ENCODE peak calls at places on chromosome 20, in nine cellular contexts. One of them, this sample, is unnamed.

GRCh38 chr20:34709044-34709835 is 5.1 kb downstream of the TP53INP2 start:
- DNase-seq in fibroblast of pulmonary artery: peak; percentile 75
- DNase-seq in cardiac muscle cell: peak; percentile 86
- DNase-seq in fibroblast of the aortic adventitia: peak; percentile 52
- DNase-seq in body of pancreas: peak; percentile 84
- DNase-seq in choroid plexus epithelial cell: peak; percentile 75
- DNase-seq in Karpas-422: peak; percentile 94
- DNase-seq in mesenchymal stem cell: peak; percentile 86
- DNase-seq in neural progenitor cell: peak; percentile 89
- DNase-seq in this sample: no peak

GRCh38 chr20:57802877-57803717 is 93.3 kb upstream of the PMEPA1 start:
- DNase-seq in fibroblast of pulmonary artery: no peak
- DNase-seq in cardiac muscle cell: no peak
- DNase-seq in fibroblast of the aortic adventitia: no peak
- DNase-seq in body of pancreas: no peak
- DNase-seq in choroid plexus epithelial cell: peak; percentile 6
- DNase-seq in Karpas-422: no peak
- DNase-seq in mesenchymal stem cell: no peak
- DNase-seq in neural progenitor cell: no peak
- DNase-seq in this sample: no peak

GRCh38 chr20:48098866-48099265 is 313.6 kb upstream of the SULF2 start:
- DNase-seq in fibroblast of pulmonary artery: peak; percentile 50
- DNase-seq in cardiac muscle cell: peak; percentile 53
- DNase-seq in fibroblast of the aortic adventitia: no peak
- DNase-seq in body of pancreas: no peak
- DNase-seq in choroid plexus epithelial cell: peak; percentile 28
- DNase-seq in Karpas-422: peak; percentile 26
- DNase-seq in mesenchymal stem cell: peak; percentile 60
- DNase-seq in neural progenitor cell: no peak
- DNase-seq in this sample: no peak

GRCh38 chr20:208937-209566 is 18.0 kb upstream of the DEFB129 start:
- DNase-seq in fibroblast of pulmonary artery: peak; percentile 83
- DNase-seq in cardiac muscle cell: peak; percentile 81
- DNase-seq in fibroblast of the aortic adventitia: peak; percentile 80
- DNase-seq in body of pancreas: no peak
- DNase-seq in choroid plexus epithelial cell: peak; percentile 88
- DNase-seq in Karpas-422: peak; percentile 74
- DNase-seq in mesenchymal stem cell: peak; percentile 83
- DNase-seq in neural progenitor cell: peak; percentile 53
- DNase-seq in this sample: peak; percentile 63

GRCh38 chr20:54368578-54368977 is 106.8 kb upstream of the DOK5 start:
- DNase-seq in fibroblast of pulmonary artery: peak; percentile 10
- DNase-seq in cardiac muscle cell: peak; percentile 25
- DNase-seq in fibroblast of the aortic adventitia: peak; percentile 24
- DNase-seq in body of pancreas: no peak
- DNase-seq in choroid plexus epithelial cell: peak; percentile 5
- DNase-seq in Karpas-422: no peak
- DNase-seq in mesenchymal stem cell: no peak
- DNase-seq in neural progenitor cell: no peak
- DNase-seq in this sample: no peak

GRCh38 chr20:21820688-21821087 is 115.2 kb downstream of the PAX1 start:
- DNase-seq in fibroblast of pulmonary artery: no peak
- DNase-seq in cardiac muscle cell: no peak
- DNase-seq in fibroblast of the aortic adventitia: no peak
- DNase-seq in body of pancreas: no peak
- DNase-seq in choroid plexus epithelial cell: no peak
- DNase-seq in Karpas-422: no peak
- DNase-seq in mesenchymal stem cell: no peak
- DNase-seq in neural progenitor cell: no peak
- DNase-seq in this sample: no peak

GRCh38 chr20:36315545-36316351 is 9.6 kb downstream of the DLGAP4 start:
- DNase-seq in fibroblast of pulmonary artery: no peak
- DNase-seq in cardiac muscle cell: no peak
- DNase-seq in fibroblast of the aortic adventitia: no peak
- DNase-seq in body of pancreas: no peak
- DNase-seq in choroid plexus epithelial cell: no peak
- DNase-seq in Karpas-422: no peak
- DNase-seq in mesenchymal stem cell: no peak
- DNase-seq in neural progenitor cell: no peak
- DNase-seq in this sample: no peak

GRCh38 chr20:23152902-23153301 is 66.8 kb upstream of the CD93 start:
- DNase-seq in fibroblast of pulmonary artery: no peak
- DNase-seq in cardiac muscle cell: no peak
- DNase-seq in fibroblast of the aortic adventitia: no peak
- DNase-seq in body of pancreas: no peak
- DNase-seq in choroid plexus epithelial cell: no peak
- DNase-seq in Karpas-422: no peak
- DNase-seq in mesenchymal stem cell: no peak
- DNase-seq in neural progenitor cell: no peak
- DNase-seq in this sample: no peak

GRCh38 chr20:56833427-56833826 is 204.3 kb downstream of the TFAP2C start:
- DNase-seq in fibroblast of pulmonary artery: no peak
- DNase-seq in cardiac muscle cell: no peak
- DNase-seq in fibroblast of the aortic adventitia: no peak
- DNase-seq in body of pancreas: no peak
- DNase-seq in choroid plexus epithelial cell: no peak
- DNase-seq in Karpas-422: no peak
- DNase-seq in mesenchymal stem cell: no peak
- DNase-seq in neural progenitor cell: no peak
- DNase-seq in this sample: no peak

GRCh38 chr20:25549172-25549865 is 36.0 kb downstream of the NINL start:
- DNase-seq in fibroblast of pulmonary artery: no peak
- DNase-seq in cardiac muscle cell: no peak
- DNase-seq in fibroblast of the aortic adventitia: peak; percentile 19
- DNase-seq in body of pancreas: no peak
- DNase-seq in choroid plexus epithelial cell: no peak
- DNase-seq in Karpas-422: no peak
- DNase-seq in mesenchymal stem cell: no peak
- DNase-seq in neural progenitor cell: no peak
- DNase-seq in this sample: no peak

GRCh38 chr20:42846784-42847490 is 342.8 kb downstream of the PTPRT start:
- DNase-seq in fibroblast of pulmonary artery: no peak
- DNase-seq in cardiac muscle cell: no peak
- DNase-seq in fibroblast of the aortic adventitia: no peak
- DNase-seq in body of pancreas: no peak
- DNase-seq in choroid plexus epithelial cell: no peak
- DNase-seq in Karpas-422: no peak
- DNase-seq in mesenchymal stem cell: no peak
- DNase-seq in neural progenitor cell: no peak
- DNase-seq in this sample: no peak

GRCh38 chr20:25863536-25864325 is 167.1 kb upstream of the ZNF337 start:
- DNase-seq in fibroblast of pulmonary artery: peak; percentile 8
- DNase-seq in cardiac muscle cell: peak; percentile 26
- DNase-seq in fibroblast of the aortic adventitia: no peak
- DNase-seq in body of pancreas: no peak
- DNase-seq in choroid plexus epithelial cell: peak; percentile 13
- DNase-seq in Karpas-422: peak; percentile 42
- DNase-seq in mesenchymal stem cell: no peak
- DNase-seq in neural progenitor cell: peak; percentile 45
- DNase-seq in this sample: no peak

GRCh38 chr20:14992961-14993360 is 655.5 kb upstream of the FLRT3 start:
- DNase-seq in fibroblast of pulmonary artery: peak; percentile 11
- DNase-seq in cardiac muscle cell: no peak
- DNase-seq in fibroblast of the aortic adventitia: peak; percentile 9
- DNase-seq in body of pancreas: no peak
- DNase-seq in choroid plexus epithelial cell: peak; percentile 59
- DNase-seq in Karpas-422: no peak
- DNase-seq in mesenchymal stem cell: no peak
- DNase-seq in neural progenitor cell: no peak
- DNase-seq in this sample: no peak

GRCh38 chr20:61146006-61146405 is 106.1 kb upstream of the CDH4 start:
- DNase-seq in fibroblast of pulmonary artery: no peak
- DNase-seq in cardiac muscle cell: no peak
- DNase-seq in fibroblast of the aortic adventitia: no peak
- DNase-seq in body of pancreas: no peak
- DNase-seq in choroid plexus epithelial cell: peak; percentile 6
- DNase-seq in Karpas-422: no peak
- DNase-seq in mesenchymal stem cell: no peak
- DNase-seq in neural progenitor cell: no peak
- DNase-seq in this sample: no peak
- H3K4me3 ChIP-seq in fibroblast of pulmonary artery: no peak overlapping the region
- H3K4me3 ChIP-seq in cardiac muscle cell: no peak overlapping the region
- H3K4me3 ChIP-seq in fibroblast of the aortic adventitia: no peak overlapping the region
- H3K4me3 ChIP-seq in body of pancreas: no peak overlapping the region
- H3K4me3 ChIP-seq in choroid plexus epithelial cell: no peak overlapping the region
- H3K4me3 ChIP-seq in Karpas-422: no peak overlapping the region
- H3K4me3 ChIP-seq in mesenchymal stem cell: no peak overlapping the region
- H3K4me3 ChIP-seq in neural progenitor cell: no peak overlapping the region
- H3K4me3 ChIP-seq in this sample: no peak overlapping the region

DNA sequence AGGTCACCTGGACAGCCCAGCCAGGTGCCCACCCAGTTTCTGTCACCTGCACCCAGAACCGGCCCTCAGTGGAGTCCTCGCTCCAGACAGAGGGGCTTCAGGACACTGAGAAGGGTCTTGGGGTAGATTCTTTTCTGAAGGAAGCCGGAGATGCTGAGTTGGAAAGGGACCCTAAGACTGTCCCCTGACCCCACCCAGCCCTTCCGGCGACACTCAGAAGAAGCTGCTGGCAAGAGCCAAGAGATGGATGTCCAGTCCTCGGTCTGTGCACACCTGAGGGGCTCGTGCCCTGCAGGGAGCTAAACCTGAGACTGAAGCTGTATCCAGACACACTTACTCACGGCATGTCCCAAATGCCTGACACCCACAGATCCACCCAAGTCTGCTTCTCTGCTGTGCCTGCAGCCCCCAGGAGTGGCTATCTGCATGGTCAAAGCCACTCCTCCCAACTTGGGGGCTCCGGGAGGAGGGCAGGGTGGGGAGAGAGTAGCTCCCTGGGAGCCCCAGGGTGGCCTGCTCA is 20.2 kb downstream of the NTSR1 start:
- DNase-seq in fibroblast of pulmonary artery: no peak
- DNase-seq in cardiac muscle cell: no peak
- DNase-seq in fibroblast of the aortic adventitia: no peak
- DNase-seq in body of pancreas: no peak
- DNase-seq in choroid plexus epithelial cell: no peak
- DNase-seq in Karpas-422: no peak
- DNase-seq in mesenchymal stem cell: no peak
- DNase-seq in neural progenitor cell: no peak
- DNase-seq in this sample: no peak
- H3K4me3 ChIP-seq in fibroblast of pulmonary artery: no peak overlapping the region
- H3K4me3 ChIP-seq in cardiac muscle cell: no peak overlapping the region
- H3K4me3 ChIP-seq in fibroblast of the aortic adventitia: no peak overlapping the region
- H3K4me3 ChIP-seq in body of pancreas: no peak overlapping the region
- H3K4me3 ChIP-seq in choroid plexus epithelial cell: no peak overlapping the region
- H3K4me3 ChIP-seq in Karpas-422: no peak overlapping the region
- H3K4me3 ChIP-seq in mesenchymal stem cell: no peak overlapping the region
- H3K4me3 ChIP-seq in neural progenitor cell: no peak overlapping the region
- H3K4me3 ChIP-seq in this sample: no peak overlapping the region

GRCh38 chr20:41704896-41705295 is 86.7 kb upstream of the CHD6 start:
- DNase-seq in fibroblast of pulmonary artery: no peak
- DNase-seq in cardiac muscle cell: no peak
- DNase-seq in fibroblast of the aortic adventitia: no peak
- DNase-seq in body of pancreas: no peak
- DNase-seq in choroid plexus epithelial cell: no peak
- DNase-seq in Karpas-422: no peak
- DNase-seq in mesenchymal stem cell: no peak
- DNase-seq in neural progenitor cell: no peak
- DNase-seq in this sample: no peak
- H3K4me3 ChIP-seq in fibroblast of pulmonary artery: no peak overlapping the region
- H3K4me3 ChIP-seq in cardiac muscle cell: no peak overlapping the region
- H3K4me3 ChIP-seq in fibroblast of the aortic adventitia: no peak overlapping the region
- H3K4me3 ChIP-seq in body of pancreas: no peak overlapping the region
- H3K4me3 ChIP-seq in choroid plexus epithelial cell: no peak overlapping the region
- H3K4me3 ChIP-seq in Karpas-422: no peak overlapping the region
- H3K4me3 ChIP-seq in mesenchymal stem cell: no peak overlapping the region
- H3K4me3 ChIP-seq in neural progenitor cell: no peak overlapping the region
- H3K4me3 ChIP-seq in this sample: no peak overlapping the region

DNA sequence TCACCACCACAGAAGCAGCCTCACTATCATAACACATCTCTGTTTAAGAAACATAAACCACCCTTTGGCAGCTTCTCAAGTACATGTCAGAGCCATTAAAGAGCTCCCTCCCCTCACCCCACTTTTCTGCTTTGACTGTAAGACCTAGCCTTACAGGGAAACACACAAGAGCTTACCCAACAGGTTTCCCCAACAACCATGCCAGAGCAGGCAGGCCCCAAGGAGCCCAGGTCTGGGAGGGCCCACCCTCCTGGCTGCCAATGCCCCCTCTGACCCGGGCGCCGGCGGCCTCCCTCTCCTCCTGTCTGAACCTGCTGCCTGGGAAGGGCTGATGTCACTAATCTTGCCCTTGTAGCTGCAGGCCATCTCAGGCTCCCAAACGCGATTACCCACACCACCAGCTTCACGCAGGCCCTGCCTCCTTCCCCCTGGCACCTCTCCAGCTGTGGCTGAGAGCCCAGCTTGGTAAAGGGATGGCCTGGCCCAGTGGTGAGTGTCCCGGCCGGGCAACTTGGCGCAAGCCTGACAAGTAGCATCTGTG is 402.0 kb downstream of the MAFB start:
- DNase-seq in fibroblast of pulmonary artery: no peak
- DNase-seq in cardiac muscle cell: peak; percentile 29
- DNase-seq in fibroblast of the aortic adventitia: no peak
- DNase-seq in body of pancreas: peak; percentile 28
- DNase-seq in choroid plexus epithelial cell: peak; percentile 36
- DNase-seq in Karpas-422: no peak
- DNase-seq in mesenchymal stem cell: no peak
- DNase-seq in neural progenitor cell: no peak
- DNase-seq in this sample: peak; percentile 97
- H3K4me3 ChIP-seq in fibroblast of pulmonary artery: no peak overlapping the region
- H3K4me3 ChIP-seq in cardiac muscle cell: no peak overlapping the region
- H3K4me3 ChIP-seq in fibroblast of the aortic adventitia: no peak overlapping the region
- H3K4me3 ChIP-seq in body of pancreas: no peak overlapping the region
- H3K4me3 ChIP-seq in choroid plexus epithelial cell: no peak overlapping the region
- H3K4me3 ChIP-seq in Karpas-422: no peak overlapping the region
- H3K4me3 ChIP-seq in mesenchymal stem cell: no peak overlapping the region
- H3K4me3 ChIP-seq in neural progenitor cell: no peak overlapping the region
- H3K4me3 ChIP-seq in this sample: no peak overlapping the region

GRCh38 chr20:49695830-49696229 is 17.8 kb downstream of the B4GALT5 start:
- DNase-seq in fibroblast of pulmonary artery: no peak
- DNase-seq in cardiac muscle cell: no peak
- DNase-seq in fibroblast of the aortic adventitia: no peak
- DNase-seq in body of pancreas: no peak
- DNase-seq in choroid plexus epithelial cell: no peak
- DNase-seq in Karpas-422: no peak
- DNase-seq in mesenchymal stem cell: no peak
- DNase-seq in neural progenitor cell: no peak
- DNase-seq in this sample: no peak
- H3K4me3 ChIP-seq in fibroblast of pulmonary artery: no peak overlapping the region
- H3K4me3 ChIP-seq in cardiac muscle cell: no peak overlapping the region
- H3K4me3 ChIP-seq in fibroblast of the aortic adventitia: no peak overlapping the region
- H3K4me3 ChIP-seq in body of pancreas: no peak overlapping the region
- H3K4me3 ChIP-seq in choroid plexus epithelial cell: no peak overlapping the region
- H3K4me3 ChIP-seq in Karpas-422: no peak overlapping the region
- H3K4me3 ChIP-seq in mesenchymal stem cell: no peak overlapping the region
- H3K4me3 ChIP-seq in neural progenitor cell: no peak overlapping the region
- H3K4me3 ChIP-seq in this sample: no peak overlapping the region

DNA sequence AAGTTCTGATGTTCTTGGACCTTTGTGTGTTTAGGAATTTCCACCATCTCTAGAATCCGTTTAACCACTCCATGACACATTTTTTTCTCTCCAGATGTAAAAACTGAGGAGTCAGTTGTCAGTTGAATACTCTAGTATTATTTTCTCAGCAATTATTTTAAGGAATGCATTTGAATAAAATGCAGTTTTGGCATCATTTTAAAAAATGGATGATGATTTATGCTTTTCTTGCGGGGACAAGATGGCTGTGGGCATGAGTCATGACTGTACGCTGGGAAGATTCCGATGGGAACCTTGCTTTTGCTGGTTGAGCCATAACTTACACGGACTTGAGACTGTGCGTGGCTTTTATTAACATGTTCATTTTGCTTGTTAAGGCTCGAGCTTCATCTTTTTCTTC is 470.3 kb upstream of the JAG1 start:
- DNase-seq in fibroblast of pulmonary artery: peak; percentile 89
- DNase-seq in cardiac muscle cell: peak; percentile 73
- DNase-seq in fibroblast of the aortic adventitia: peak; percentile 94
- DNase-seq in body of pancreas: no peak
- DNase-seq in choroid plexus epithelial cell: peak; percentile 82
- DNase-seq in Karpas-422: no peak
- DNase-seq in mesenchymal stem cell: peak; percentile 10
- DNase-seq in neural progenitor cell: no peak
- DNase-seq in this sample: no peak
- H3K4me3 ChIP-seq in fibroblast of pulmonary artery: no peak overlapping the region
- H3K4me3 ChIP-seq in cardiac muscle cell: no peak overlapping the region
- H3K4me3 ChIP-seq in fibroblast of the aortic adventitia: no peak overlapping the region
- H3K4me3 ChIP-seq in body of pancreas: no peak overlapping the region
- H3K4me3 ChIP-seq in choroid plexus epithelial cell: no peak overlapping the region
- H3K4me3 ChIP-seq in Karpas-422: no peak overlapping the region
- H3K4me3 ChIP-seq in mesenchymal stem cell: no peak overlapping the region
- H3K4me3 ChIP-seq in neural progenitor cell: no peak overlapping the region
- H3K4me3 ChIP-seq in this sample: no peak overlapping the region

This sample was measured in LNCaP clone FGC.